ENCODE peak calls at places on chromosomes 12 and 14, in six cellular contexts. C, Z, V, U, Q and S are unnamed samples.

GRCh38 chr14:93994919-93995682 is 2.0 kb upstream of the CCDC197 start:
- DNase-seq in C (peak; percentile 94), Z (peak; percentile 59), V (peak; percentile 77), U (peak; percentile 35), Q (peak; percentile 88), S (peak; percentile 21)

GRCh38 chr12:64180951-64181350 is 41.1 kb downstream of the KICS2 start:
- DNase-seq in C (no peak), Z (peak; percentile 18), V (no peak), U (no peak), Q (peak; percentile 76), S (no peak)

GRCh38 chr14:98935921-98936320 is 336.1 kb downstream of the BCL11B start:
- DNase-seq in C (no peak), Z (no peak), V (no peak), U (no peak), Q (no peak), S (no peak)

GRCh38 chr12:26833692-26834168 is 736 bp upstream of the ITPR2 start:
- DNase-seq in C (peak; percentile 71), Z (no peak), V (peak; percentile 70), U (peak; percentile 41), Q (peak; percentile 13), S (peak; percentile 59)

GRCh38 chr12:93137656-93138612 is 208.8 kb upstream of the EEA1 start:
- DNase-seq in C (no peak), Z (no peak), V (no peak), U (no peak), Q (peak; percentile 90), S (no peak)

GRCh38 chr14:59511916-59512530 is 27.7 kb downstream of the JKAMP start:
- DNase-seq in C (no peak), Z (no peak), V (no peak), U (no peak), Q (no peak), S (no peak)

GRCh38 chr12:50929831-50930230 is 22.5 kb upstream of the HIGD1C start:
- DNase-seq in C (no peak), Z (no peak), V (no peak), U (no peak), Q (no peak), S (no peak)

GRCh38 chr14:76396714-76397187 is 20.8 kb downstream of the ESRRB start:
- DNase-seq in C (no peak), Z (no peak), V (no peak), U (no peak), Q (no peak), S (no peak)

GRCh38 chr12:53989227-53990113 is 4.5 kb downstream of the HOXC10 start:
- DNase-seq in C (no peak), Z (no peak), V (no peak), U (no peak), Q (peak; percentile 45), S (peak; percentile 59)

GRCh38 chr12:116423053-116423452 is 136.1 kb upstream of the MAP1LC3B2 start:
- DNase-seq in C (no peak), Z (no peak), V (no peak), U (peak; percentile 42), Q (peak; percentile 82), S (no peak)

GRCh38 chr12:42705863-42706262 is 116.3 kb upstream of the PRICKLE1 start:
- DNase-seq in C (peak; percentile 75), Z (peak; percentile 74), V (peak; percentile 54), U (peak; percentile 79), Q (peak; percentile 95), S (peak; percentile 87)

GRCh38 chr14:82528011-82528410 is 994.4 kb upstream of the SEL1L start:
- DNase-seq in C (no peak), Z (no peak), V (no peak), U (no peak), Q (no peak), S (no peak)

GRCh38 chr12:49050507-49051372 is 9.9 kb downstream of the KMT2D start:
- DNase-seq in C (no peak), Z (no peak), V (no peak), U (no peak), Q (no peak), S (no peak)

GRCh38 chr12:52857500-52857899 is 8.7 kb upstream of the KRT78 start:
- DNase-seq in C (no peak), Z (no peak), V (no peak), U (no peak), Q (no peak), S (no peak)
- H3K27ac ChIP-seq in C (no peak overlapping the region), Z (no peak overlapping the region), V (no peak overlapping the region), U (no peak overlapping the region), Q (no peak overlapping the region), S (no peak overlapping the region)

GRCh38 chr12:110251381-110251780 is 29.7 kb upstream of the ATP2A2 start:
- DNase-seq in C (no peak), Z (no peak), V (no peak), U (no peak), Q (no peak), S (no peak)

GRCh38 chr12:110249716-110250225 is 31.3 kb upstream of the ATP2A2 start:
- DNase-seq in C (peak; percentile 81), Z (peak; percentile 53), V (no peak), U (no peak), Q (no peak), S (no peak)

GRCh38 chr12:110247340-110248095 is 33.5 kb upstream of the ATP2A2 start:
- DNase-seq in C (peak; percentile 74), Z (no peak), V (peak; percentile 67), U (no peak), Q (no peak), S (no peak)

GRCh38 chr12:110248096-110248447 is 33.0 kb upstream of the ATP2A2 start:
- DNase-seq in C (no peak), Z (no peak), V (peak; percentile 70), U (no peak), Q (no peak), S (no peak)

DNA sequence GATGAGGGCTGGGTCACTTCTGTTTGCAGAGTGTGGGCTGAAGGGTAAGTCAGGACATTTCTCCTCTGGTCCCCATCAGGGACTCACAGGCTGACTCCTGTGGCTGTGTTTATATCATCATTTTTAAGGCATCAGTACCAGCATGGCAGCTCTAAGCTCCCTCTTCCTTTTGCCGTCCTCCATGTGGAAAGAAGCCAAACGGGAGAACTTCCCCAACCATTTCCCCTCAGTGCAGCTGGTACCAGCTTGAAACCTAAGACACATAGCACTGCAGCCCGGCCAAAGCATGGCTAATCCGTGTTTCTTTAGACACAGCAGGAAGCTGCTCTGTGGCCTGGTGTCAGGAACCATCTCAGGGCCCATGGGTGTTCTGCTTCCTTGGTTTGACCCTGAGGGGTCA is 31.9 kb upstream of the ATP2A2 start:
- DNase-seq in C (no peak), Z (no peak), V (no peak), U (no peak), Q (peak; percentile 70), S (no peak)
- H3K4me1 ChIP-seq in C (peaks cover 38% of the 10 kb centered on the region), Z (peaks cover 33% of the 10 kb centered on the region), V (peaks cover 20% of the 10 kb centered on the region), U (peaks cover 15% of the 10 kb centered on the region), Q (peaks cover 33% of the 10 kb centered on the region), S (peaks cover 34% of the 10 kb centered on the region)

DNA sequence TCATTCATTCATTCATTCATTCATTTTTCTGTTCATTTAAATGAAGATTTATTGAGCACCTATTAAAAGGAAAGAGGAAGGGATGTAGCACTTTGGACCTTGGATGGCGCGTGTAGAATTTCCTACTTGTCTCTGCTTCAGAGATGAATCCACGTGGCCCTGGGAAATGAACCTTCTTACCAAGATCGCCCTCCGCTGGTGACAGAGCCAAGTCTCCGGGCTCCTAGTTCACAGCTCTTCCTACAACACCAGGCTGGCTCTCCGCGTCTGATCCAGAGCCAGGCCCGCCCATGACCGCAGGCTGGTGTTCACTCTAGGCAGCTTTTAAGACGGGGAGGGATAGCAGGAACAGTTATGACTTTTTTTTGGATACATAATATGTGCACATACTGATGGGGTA is 70.9 kb upstream of the PIWIL1 start:
- DNase-seq in C (no peak), Z (no peak), V (no peak), U (no peak), Q (no peak), S (no peak)
- TF ChIP-seq CTCF in C (no peak), Z (no peak), V (no peak), U (no peak), Q (no peak), S (no peak)

GRCh38 chr12:1885605-1886245 is 32.7 kb downstream of the CACNA2D4 start:
- DNase-seq in C (no peak), Z (no peak), V (no peak), U (no peak), Q (no peak), S (no peak)
- H3K27ac ChIP-seq in C (no peak overlapping the region), Z (no peak overlapping the region), V (no peak overlapping the region), U (no peak overlapping the region), Q (no peak overlapping the region), S (no peak overlapping the region)